ENCODE peak calls at places on chromosomes 1 and 21, in five cellular contexts. One of them, this sample, is unnamed.
A peak's percentile ranks its signal among the peaks of the same experiment; 100 is the strongest.

GRCh38 chr1:161091796-161092507 is 2.6 kb upstream of the NECTIN4 start:
- DNase-seq in OCI-LY7: no peak
- DNase-seq in activated T-cell treated with anti-CD3 and anti-CD28 coated beads, Interleukin-2, amount 50 U/mL, for 72 hours: no peak
- DNase-seq in substantia nigra: no peak
- DNase-seq in NCI-H1105: no peak
- DNase-seq in this sample: no peak

GRCh38 chr21:42209801-42210479 is 9.0 kb upstream of the ABCG1 start:
- DNase-seq in OCI-LY7: no peak
- DNase-seq in activated T-cell treated with anti-CD3 and anti-CD28 coated beads, Interleukin-2, amount 50 U/mL, for 72 hours: no peak
- DNase-seq in substantia nigra: no peak
- DNase-seq in NCI-H1105: no peak
- DNase-seq in this sample: no peak

GRCh38 chr1:233465745-233466343 is 138.3 kb downstream of the MAP3K21 start:
- DNase-seq in activated T-cell treated with anti-CD3 and anti-CD28 coated beads, Interleukin-2, amount 50 U/mL, for 72 hours: no peak
- DNase-seq in substantia nigra: no peak
- DNase-seq in OCI-LY7: no peak
- DNase-seq in NCI-H1105: no peak
- DNase-seq in this sample: no peak

GRCh38 chr1:40583980-40584379 is 52.5 kb downstream of the ZNF684 start:
- DNase-seq in OCI-LY7: no peak
- DNase-seq in activated T-cell treated with anti-CD3 and anti-CD28 coated beads, Interleukin-2, amount 50 U/mL, for 72 hours: no peak
- DNase-seq in NCI-H1105: no peak
- DNase-seq in substantia nigra: no peak
- DNase-seq in this sample: no peak

GRCh38 chr1:15348648-15349047 is 61.0 kb upstream of the EFHD2 start:
- DNase-seq in NCI-H1105: no peak
- DNase-seq in substantia nigra: no peak
- DNase-seq in OCI-LY7: no peak
- DNase-seq in activated T-cell treated with anti-CD3 and anti-CD28 coated beads, Interleukin-2, amount 50 U/mL, for 72 hours: no peak
- DNase-seq in this sample: no peak

GRCh38 chr1:168157638-168158037 is 20.9 kb upstream of the GPR161 start:
- DNase-seq in substantia nigra: no peak
- DNase-seq in NCI-H1105: no peak
- DNase-seq in activated T-cell treated with anti-CD3 and anti-CD28 coated beads, Interleukin-2, amount 50 U/mL, for 72 hours: no peak
- DNase-seq in OCI-LY7: no peak
- DNase-seq in this sample: no peak

GRCh38 chr1:210978316-210978993 is 155.5 kb downstream of the KCNH1 start:
- DNase-seq in substantia nigra: no peak
- DNase-seq in NCI-H1105: no peak
- DNase-seq in OCI-LY7: no peak
- DNase-seq in activated T-cell treated with anti-CD3 and anti-CD28 coated beads, Interleukin-2, amount 50 U/mL, for 72 hours: no peak
- DNase-seq in this sample: no peak

GRCh38 chr1:177872563-177872900 is 97.3 kb downstream of the SEC16B start:
- DNase-seq in activated T-cell treated with anti-CD3 and anti-CD28 coated beads, Interleukin-2, amount 50 U/mL, for 72 hours: no peak
- DNase-seq in NCI-H1105: no peak
- DNase-seq in substantia nigra: no peak
- DNase-seq in OCI-LY7: no peak
- DNase-seq in this sample: no peak

GRCh38 chr21:38392722-38393121 is 105.6 kb downstream of the ERG start:
- DNase-seq in substantia nigra: no peak
- DNase-seq in NCI-H1105: no peak
- DNase-seq in activated T-cell treated with anti-CD3 and anti-CD28 coated beads, Interleukin-2, amount 50 U/mL, for 72 hours: no peak
- DNase-seq in OCI-LY7: no peak
- DNase-seq in this sample: no peak

GRCh38 chr1:165828103-165828558 is 717 bp downstream of the UCK2 start:
- DNase-seq in NCI-H1105: peak; percentile 63
- DNase-seq in activated T-cell treated with anti-CD3 and anti-CD28 coated beads, Interleukin-2, amount 50 U/mL, for 72 hours: peak; percentile 69
- DNase-seq in OCI-LY7: peak; percentile 79
- DNase-seq in substantia nigra: no peak
- DNase-seq in this sample: peak; percentile 20

GRCh38 chr1:248810000-248810726 is 15.6 kb downstream of the SH3BP5L start:
- DNase-seq in activated T-cell treated with anti-CD3 and anti-CD28 coated beads, Interleukin-2, amount 50 U/mL, for 72 hours: no peak
- DNase-seq in OCI-LY7: no peak
- DNase-seq in NCI-H1105: no peak
- DNase-seq in substantia nigra: no peak
- DNase-seq in this sample: no peak